ENCODE peak calls at places on chromosome 19, in four cellular contexts. X, P, W and Z are unnamed samples.

GRCh38 chr19:38949580-38950367 is 19.0 kb downstream of the MRPS12 start:
- DNase-seq in P (peak; percentile 90), W (peak; percentile 83), X (peak; percentile 58), Z (peak; percentile 99)

GRCh38 chr19:4867534-4868285 is at the start of gene PLIN3:
- DNase-seq in W (peak; percentile 100), X (peak; percentile 100), P (peak; percentile 99), Z (peak; percentile 53)

GRCh38 chr19:30068528-30069395 is 126.7 kb downstream of the URI1 start:
- DNase-seq in W (no peak), X (no peak), P (no peak), Z (no peak)

GRCh38 chr19:40565910-40566495 is 10.7 kb upstream of the SHKBP1 start:
- DNase-seq in X (no peak), P (no peak), W (no peak), Z (no peak)

GRCh38 chr19:43555185-43555770 is 20.0 kb downstream of the XRCC1 start:
- DNase-seq in W (peak; percentile 82), P (peak; percentile 82), X (peak; percentile 83), Z (peak; percentile 28)

GRCh38 chr19:41999878-42000208 is 5.8 kb upstream of the ATP1A3 start:
- DNase-seq in W (no peak), P (no peak), X (no peak), Z (no peak)

GRCh38 chr19:10270616-10271394 is at the start of gene ICAM1:
- DNase-seq in X (peak; percentile 55), P (peak; percentile 94), W (no peak), Z (peak; percentile 12)

GRCh38 chr19:35083678-35084077 is 31.9 kb upstream of the FXYD3 start:
- DNase-seq in X (no peak), P (no peak), W (no peak), Z (no peak)

GRCh38 chr19:30857388-30857787 is 485.2 kb downstream of the ZNF536 start:
- DNase-seq in W (no peak), X (no peak), P (no peak), Z (no peak)

GRCh38 chr19:50333235-50333736 is 4.1 kb upstream of the KCNC3 start:
- DNase-seq in X (peak; percentile 73), W (no peak), P (peak; percentile 94), Z (peak; percentile 88)

GRCh38 chr19:45960595-45961235 is 12.9 kb downstream of the NOVA2 start:
- DNase-seq in X (no peak), P (no peak), W (no peak), Z (no peak)

GRCh38 chr19:55156202-55157063 is 1.1 kb downstream of the TNNI3 start:
- DNase-seq in W (peak; percentile 91), P (no peak), X (peak; percentile 55), Z (peak; percentile 85)

GRCh38 chr19:6590458-6591319 is at the start of gene CD70:
- DNase-seq in P (no peak), W (peak; percentile 85), X (no peak), Z (no peak)

GRCh38 chr19:5023128-5023571 is 54.2 kb downstream of the KDM4B start:
- DNase-seq in X (no peak), W (no peak), P (no peak), Z (no peak)

GRCh38 chr19:31693131-31693700 is 344.0 kb upstream of the TSHZ3 start:
- DNase-seq in X (no peak), P (no peak), W (no peak), Z (no peak)

GRCh38 chr19:47518139-47518538 is 3.3 kb upstream of the NAPA start:
- DNase-seq in W (no peak), X (no peak), P (no peak), Z (no peak)

GRCh38 chr19:6378498-6378897 is 2.8 kb upstream of the PSPN start:
- DNase-seq in P (no peak), X (no peak), W (peak; percentile 22), Z (no peak)

GRCh38 chr19:15562145-15562544 is 52.9 kb upstream of the CYP4F8 start:
- DNase-seq in W (no peak), X (no peak), P (no peak), Z (no peak)

GRCh38 chr19:48154003-48154402 is 16.1 kb downstream of the LIG1 start:
- DNase-seq in W (no peak), P (no peak), X (no peak), Z (no peak)

GRCh38 chr19:28785961-28786360 is 427.0 kb downstream of the UQCRFS1 start:
- DNase-seq in P (no peak), X (no peak), W (no peak), Z (no peak)

GRCh38 chr19:27764186-27764804 is 1448.7 kb downstream of the UQCRFS1 start:
- DNase-seq in X (no peak), P (no peak), W (no peak), Z (no peak)

GRCh38 chr19:6753178-6754031 is 13.8 kb downstream of the SH2D3A start:
- DNase-seq in W (peak; percentile 89), X (peak; percentile 74), P (peak; percentile 83), Z (no peak)

GRCh38 chr19:5622465-5623396 is at the start of the genes SAFB and SAFB2:
- DNase-seq in W (peak; percentile 99), X (peak; percentile 100), P (peak; percentile 100), Z (peak; percentile 100)

GRCh38 chr19:47263169-47263560 is 6.8 kb downstream of the CCDC9 start:
- DNase-seq in P (peak; percentile 39), X (no peak), W (no peak), Z (no peak)

GRCh38 chr19:6060600-6061391 is 49.5 kb downstream of the RFX2 start:
- DNase-seq in P (no peak), W (peak; percentile 10), X (no peak), Z (no peak)

GRCh38 chr19:57088125-57088524 is 31.7 kb upstream of the USP29 start:
- DNase-seq in X (no peak), P (no peak), W (peak; percentile 51), Z (no peak)

GRCh38 chr19:7874080-7874856 is at the start of gene PRR36:
- DNase-seq in X (no peak), W (peak; percentile 93), P (no peak), Z (peak; percentile 89)

GRCh38 chr19:43700368-43701015 is 15.4 kb upstream of the IRGC start:
- DNase-seq in W (no peak), P (peak; percentile 76), X (no peak), Z (no peak)

GRCh38 chr19:5261151-5261890 is 79.3 kb downstream of the PTPRS start:
- DNase-seq in W (no peak), X (no peak), P (no peak), Z (no peak)

GRCh38 chr19:2149980-2150793 is 1.2 kb downstream of the AP3D1 start:
- DNase-seq in W (no peak), X (no peak), P (no peak), Z (no peak)

GRCh38 chr19:16315825-16316505 is 8.7 kb upstream of the KLF2 start:
- DNase-seq in X (peak; percentile 92), P (peak; percentile 75), W (no peak), Z (no peak)

GRCh38 chr19:13830761-13831481 is 35.7 kb downstream of the ZSWIM4 start:
- DNase-seq in W (peak; percentile 28), P (no peak), X (no peak), Z (no peak)